ENCODE peak calls at places on chromosomes 6 and 20, in nine cellular contexts. P, J, K, F, W, A, H, R and M are unnamed samples.

GRCh38 chr6:160391419-160392116 is 43.4 kb downstream of the SLC22A3 start:
- DNase-seq in P (no peak), K (no peak), W (peak; percentile 25), F (no peak), H (no peak), J (no peak), R (peak; percentile 79), A (peak; percentile 92), M (peak; percentile 63)

GRCh38 chr20:31894980-31895675 is 24.7 kb downstream of the TTLL9 start:
- DNase-seq in J (peak; percentile 49), A (peak; percentile 72), P (peak; percentile 73), R (peak; percentile 25), H (peak; percentile 37), F (no peak), W (peak; percentile 23), K (peak; percentile 59), M (peak; percentile 38)

GRCh38 chr6:142698751-142699150 is 246.2 kb downstream of the HIVEP2 start:
- DNase-seq in P (no peak), A (peak; percentile 23), W (no peak), R (no peak), J (no peak), H (no peak), K (no peak), F (no peak), M (no peak)

GRCh38 chr20:4053516-4053919 is 38.2 kb upstream of the RNF24 start:
- DNase-seq in H (no peak), W (peak; percentile 33), K (no peak), F (no peak), J (no peak), P (peak; percentile 83), A (no peak), R (peak; percentile 56), M (no peak)

GRCh38 chr6:65229768-65230167 is 477.3 kb downstream of the EYS start:
- DNase-seq in H (no peak), J (peak; percentile 17), P (no peak), R (no peak), K (no peak), A (no peak), F (no peak), W (peak; percentile 30), M (no peak)

GRCh38 chr6:26311012-26311384 is 54.0 kb upstream of the BTN3A2 start:
- DNase-seq in R (peak; percentile 80), W (peak; percentile 61), A (peak; percentile 59), J (peak; percentile 59), H (peak; percentile 45), F (no peak), K (no peak), P (peak; percentile 48), M (peak; percentile 44)

GRCh38 chr20:6164421-6165341 is 41.9 kb upstream of the FERMT1 start:
- DNase-seq in W (peak; percentile 24), P (peak; percentile 17), K (no peak), A (peak; percentile 44), H (no peak), R (no peak), J (no peak), F (peak; percentile 69), M (no peak)

GRCh38 chr6:143536461-143536865 is 24.9 kb upstream of the FUCA2 start:
- DNase-seq in P (peak; percentile 42), W (peak; percentile 35), K (peak; percentile 67), R (no peak), J (peak; percentile 33), A (peak; percentile 45), F (peak; percentile 80), H (no peak), M (no peak)

GRCh38 chr6:13715444-13715883 is 3.8 kb upstream of the RANBP9 start:
- DNase-seq in P (peak; percentile 52), A (peak; percentile 75), H (no peak), K (no peak), R (no peak), W (no peak), F (no peak), J (no peak), M (no peak)

GRCh38 chr6:140079328-140079727 is 704.9 kb upstream of the CITED2 start:
- DNase-seq in H (no peak), J (peak; percentile 71), A (no peak), F (no peak), R (peak; percentile 90), K (no peak), P (peak; percentile 23), W (no peak), M (no peak)

GRCh38 chr6:34391023-34391485 is 1.4 kb downstream of the NUDT3 start:
- DNase-seq in F (no peak), A (peak; percentile 51), H (no peak), K (peak; percentile 48), R (peak; percentile 25), W (peak; percentile 55), J (peak; percentile 71), P (peak; percentile 96), M (peak; percentile 27)

GRCh38 chr6:138250053-138250452 is 31.8 kb upstream of the PBOV1 start:
- DNase-seq in F (no peak), W (no peak), A (no peak), K (no peak), P (no peak), J (no peak), H (no peak), R (no peak), M (no peak)
- H3K4me3 ChIP-seq in F (no peak overlapping the region), W (no peak overlapping the region), A (no peak overlapping the region), K (no peak overlapping the region), P (no peak overlapping the region), J (no peak overlapping the region), H (no peak overlapping the region), R (no peak overlapping the region), M (no peak overlapping the region)

DNA sequence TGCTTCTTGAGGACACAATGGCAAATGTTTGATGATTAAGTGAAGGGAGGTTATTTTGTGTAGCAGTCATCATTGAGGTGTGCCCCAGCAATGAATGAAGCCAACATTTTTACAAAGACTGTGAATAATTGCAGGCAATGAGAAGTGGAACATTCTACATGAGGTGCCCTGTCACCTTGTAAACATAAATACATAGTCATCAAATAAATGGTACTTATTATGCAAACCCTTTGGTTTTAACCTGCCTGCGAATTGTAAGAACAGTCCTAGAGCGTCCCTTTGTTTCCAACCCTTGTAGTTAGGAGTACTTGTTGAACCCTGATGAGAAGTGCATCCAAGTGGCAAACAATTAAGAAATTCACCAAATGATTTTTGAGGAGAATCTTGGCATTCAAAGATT is 7.1 kb upstream of the KIZ start:
- DNase-seq in F (no peak), A (no peak), K (no peak), P (no peak), W (no peak), H (no peak), J (no peak), R (no peak), M (no peak)
- TF ChIP-seq CTCF in F (no peak), A (no peak), K (no peak), P (no peak), W (no peak), H (no peak), J (no peak), R (no peak), M (no peak)

GRCh38 chr6:27755768-27756167 is 156.4 kb downstream of the OR2B2 start:
- DNase-seq in W (no peak), F (no peak), H (no peak), K (no peak), A (no peak), P (no peak), R (no peak), J (no peak), M (no peak)

GRCh38 chr6:27754408-27754782 is 157.8 kb downstream of the OR2B2 start:
- DNase-seq in J (no peak), A (no peak), R (no peak), W (no peak), K (no peak), P (no peak), H (no peak), F (no peak), M (no peak)

GRCh38 chr6:27757307-27757706 is 154.9 kb downstream of the OR2B2 start:
- DNase-seq in J (no peak), R (no peak), H (peak; percentile 68), P (no peak), W (no peak), F (peak; percentile 71), K (peak; percentile 59), A (no peak), M (peak; percentile 42)

GRCh38 chr6:27752038-27752885 is 159.9 kb downstream of the OR2B2 start:
- DNase-seq in W (peak; percentile 88), H (peak; percentile 84), K (peak; percentile 50), R (peak; percentile 66), J (peak; percentile 76), F (no peak), P (peak; percentile 76), A (peak; percentile 95), M (peak; percentile 53)

GRCh38 chr6:27753668-27754407 is 158.4 kb downstream of the OR2B2 start:
- DNase-seq in P (peak; percentile 68), H (peak; percentile 94), W (peak; percentile 89), K (peak; percentile 76), R (peak; percentile 91), A (peak; percentile 92), F (peak; percentile 81), J (peak; percentile 76), M (peak; percentile 81)
- H3K4me3 ChIP-seq in P (peak overlapping the region; percentile 58), H (peak overlapping the region; percentile 78), W (peak overlapping the region; percentile 97), K (peak overlapping the region; percentile 59), R (peak overlapping the region; percentile 91), A (peak overlapping the region; percentile 82), F (peak overlapping the region; percentile 69), J (peak overlapping the region; percentile 58), M (peak overlapping the region; percentile 47)

GRCh38 chr6:106512048-106512957 is 117.0 kb downstream of the RTN4IP1 start:
- DNase-seq in P (peak; percentile 38), A (peak; percentile 58), K (peak; percentile 87), F (peak; percentile 89), H (peak; percentile 73), R (no peak), W (peak; percentile 61), J (no peak), M (peak; percentile 53)

GRCh38 chr6:106512958-106513480 is 116.3 kb downstream of the RTN4IP1 start:
- DNase-seq in P (no peak), F (no peak), H (no peak), A (no peak), J (no peak), K (peak; percentile 55), R (no peak), W (peak; percentile 25), M (no peak)

GRCh38 chr6:106509420-106510089 is 119.7 kb downstream of the RTN4IP1 start:
- DNase-seq in K (no peak), F (no peak), A (no peak), W (peak; percentile 55), H (peak; percentile 77), J (no peak), P (no peak), R (peak; percentile 29), M (no peak)

GRCh38 chr6:106510090-106510970 is 119.0 kb downstream of the RTN4IP1 start:
- DNase-seq in J (no peak), R (no peak), P (no peak), A (peak; percentile 85), F (peak; percentile 76), W (peak; percentile 49), K (peak; percentile 87), H (peak; percentile 69), M (peak; percentile 74)

DNA sequence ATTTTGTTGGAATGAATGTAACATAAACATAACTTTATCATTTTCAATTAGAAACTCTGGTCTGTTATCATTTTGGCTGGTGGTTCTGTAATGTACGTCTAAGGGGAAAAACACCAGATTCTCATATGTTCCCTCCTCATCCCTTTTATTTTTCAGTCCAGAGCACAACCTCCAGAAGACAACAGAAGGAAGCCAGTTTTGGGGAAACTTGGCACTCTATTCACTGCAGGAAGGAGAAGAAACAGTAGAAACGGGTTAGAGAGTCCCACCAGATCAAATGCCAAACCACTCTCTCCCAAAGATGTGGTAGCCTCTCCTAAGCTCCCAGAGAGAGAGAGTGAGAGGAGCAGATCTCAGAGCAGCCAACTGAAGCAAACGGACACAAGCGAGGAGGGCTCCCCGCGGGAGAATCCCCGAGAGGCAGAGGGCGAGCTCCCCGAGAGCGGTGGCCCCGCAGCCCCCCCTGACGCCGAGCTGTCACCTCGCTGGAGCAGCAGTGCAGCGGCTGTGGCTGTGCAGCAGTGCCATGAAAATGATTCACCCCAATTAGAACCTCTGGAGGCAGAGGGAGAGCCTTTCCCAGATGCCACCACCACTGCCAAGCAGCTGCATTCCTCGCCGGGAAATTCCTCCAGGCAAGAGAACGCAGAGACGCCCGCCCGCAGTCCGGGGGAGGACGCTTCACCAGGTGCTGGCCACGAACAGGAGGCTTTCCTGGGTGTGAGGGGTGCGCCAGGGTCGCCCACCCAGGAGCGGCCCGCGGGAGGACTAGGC is 117.8 kb downstream of the RTN4IP1 start:
- DNase-seq in W (peak; percentile 29), F (no peak), R (no peak), A (peak; percentile 52), H (peak; percentile 63), K (peak; percentile 49), P (peak; percentile 72), J (no peak), M (no peak)
- TF ChIP-seq CTCF in W (no peak), F (no peak), R (no peak), A (no peak), H (no peak), K (no peak), P (no peak), J (no peak), M (no peak)